ENCODE peak calls at places on chromosomes 11 and 22, in nine cellular contexts. C, A, D, P, G, Q, V, U and O are unnamed samples.
A peak's percentile ranks its signal among the peaks of the same experiment; 100 is the strongest.

GRCh38 chr11:120214581-120214980 is 3.7 kb downstream of the OAF start:
- DNase-seq in P (no peak), D (no peak), G (no peak), U (no peak), C (no peak), V (no peak), Q (no peak), A (no peak), O (no peak)

GRCh38 chr11:14258177-14258935 is 100.6 kb downstream of the RRAS2 start:
- DNase-seq in G (no peak), A (peak; percentile 65), D (peak; percentile 75), Q (no peak), C (no peak), U (no peak), P (no peak), V (peak; percentile 65), O (no peak)

GRCh38 chr11:10092426-10092825 is 201.6 kb downstream of the SBF2 start:
- DNase-seq in Q (no peak), U (no peak), A (no peak), P (no peak), V (no peak), G (no peak), D (no peak), C (no peak), O (no peak)

GRCh38 chr11:134764966-134765365 is 352.9 kb upstream of the B3GAT1 start:
- DNase-seq in G (no peak), P (no peak), Q (no peak), A (no peak), C (no peak), D (no peak), V (no peak), U (no peak), O (peak; percentile 28)

GRCh38 chr11:17387811-17388210 is 648 bp downstream of the KCNJ11 start:
- DNase-seq in G (no peak), C (no peak), P (no peak), U (no peak), A (no peak), D (no peak), Q (no peak), V (no peak), O (no peak)

GRCh38 chr11:120883404-120884135 is 140.3 kb upstream of the TBCEL start:
- DNase-seq in D (peak; percentile 54), U (no peak), G (no peak), C (peak; percentile 28), A (no peak), V (no peak), P (no peak), Q (no peak), O (peak; percentile 70)

GRCh38 chr22:23498811-23499798 is 81.0 kb downstream of the IGLL1 start:
- DNase-seq in V (no peak), P (no peak), A (no peak), U (no peak), D (no peak), G (no peak), C (no peak), Q (no peak), O (no peak)

GRCh38 chr11:14312736-14313438 is 46.1 kb downstream of the RRAS2 start:
- DNase-seq in V (no peak), Q (no peak), P (no peak), U (no peak), C (no peak), G (no peak), D (peak; percentile 91), A (no peak), O (no peak)

GRCh38 chr11:118612378-118612777 is 5.0 kb downstream of the PHLDB1 start:
- DNase-seq in P (no peak), D (peak; percentile 23), V (no peak), Q (no peak), U (no peak), C (no peak), G (no peak), A (no peak), O (no peak)

GRCh38 chr11:117172678-117173421 is 5.7 kb upstream of the SIDT2 start:
- DNase-seq in U (no peak), D (no peak), V (no peak), A (no peak), P (no peak), Q (no peak), G (no peak), C (no peak), O (no peak)

GRCh38 chr11:87304350-87304749 is 266.6 kb downstream of the TMEM135 start:
- DNase-seq in U (no peak), D (no peak), G (no peak), C (no peak), Q (no peak), P (no peak), V (no peak), A (no peak), O (no peak)

GRCh38 chr22:26416670-26417270 is 12.3 kb upstream of the ASPHD2 start:
- DNase-seq in G (no peak), V (no peak), P (no peak), C (no peak), U (no peak), Q (no peak), A (no peak), D (peak; percentile 73), O (no peak)

GRCh38 chr22:45994516-45995404 is 17.8 kb upstream of the WNT7B start:
- DNase-seq in G (peak; percentile 72), P (peak; percentile 80), A (no peak), C (peak; percentile 86), D (peak; percentile 44), V (peak; percentile 88), U (peak; percentile 69), Q (peak; percentile 65), O (peak; percentile 86)

GRCh38 chr11:73200256-73200655 is 17.8 kb upstream of the P2RY2 start:
- DNase-seq in D (no peak), A (no peak), G (no peak), P (no peak), C (no peak), Q (no peak), U (no peak), V (no peak), O (no peak)

GRCh38 chr22:46386312-46386711 is 50.8 kb downstream of the TRMU start:
- DNase-seq in D (no peak), G (no peak), C (no peak), Q (no peak), U (no peak), V (no peak), A (no peak), P (no peak), O (no peak)

GRCh38 chr11:114738954-114739353 is 60.6 kb downstream of the NXPE2 start:
- DNase-seq in P (no peak), V (peak; percentile 61), C (no peak), A (peak; percentile 27), U (peak; percentile 2), D (peak; percentile 49), G (peak; percentile 30), Q (peak; percentile 2), O (no peak)

GRCh38 chr11:1746516-1746931 is 3.9 kb downstream of the IFITM10 start:
- DNase-seq in V (peak; percentile 28), D (no peak), G (no peak), P (no peak), A (no peak), U (no peak), C (no peak), Q (no peak), O (no peak)

GRCh38 chr11:17415523-17416104 is 27.2 kb upstream of the KCNJ11 start:
- DNase-seq in C (no peak), P (no peak), Q (no peak), G (no peak), U (no peak), V (no peak), D (no peak), A (no peak), O (no peak)

DNA sequence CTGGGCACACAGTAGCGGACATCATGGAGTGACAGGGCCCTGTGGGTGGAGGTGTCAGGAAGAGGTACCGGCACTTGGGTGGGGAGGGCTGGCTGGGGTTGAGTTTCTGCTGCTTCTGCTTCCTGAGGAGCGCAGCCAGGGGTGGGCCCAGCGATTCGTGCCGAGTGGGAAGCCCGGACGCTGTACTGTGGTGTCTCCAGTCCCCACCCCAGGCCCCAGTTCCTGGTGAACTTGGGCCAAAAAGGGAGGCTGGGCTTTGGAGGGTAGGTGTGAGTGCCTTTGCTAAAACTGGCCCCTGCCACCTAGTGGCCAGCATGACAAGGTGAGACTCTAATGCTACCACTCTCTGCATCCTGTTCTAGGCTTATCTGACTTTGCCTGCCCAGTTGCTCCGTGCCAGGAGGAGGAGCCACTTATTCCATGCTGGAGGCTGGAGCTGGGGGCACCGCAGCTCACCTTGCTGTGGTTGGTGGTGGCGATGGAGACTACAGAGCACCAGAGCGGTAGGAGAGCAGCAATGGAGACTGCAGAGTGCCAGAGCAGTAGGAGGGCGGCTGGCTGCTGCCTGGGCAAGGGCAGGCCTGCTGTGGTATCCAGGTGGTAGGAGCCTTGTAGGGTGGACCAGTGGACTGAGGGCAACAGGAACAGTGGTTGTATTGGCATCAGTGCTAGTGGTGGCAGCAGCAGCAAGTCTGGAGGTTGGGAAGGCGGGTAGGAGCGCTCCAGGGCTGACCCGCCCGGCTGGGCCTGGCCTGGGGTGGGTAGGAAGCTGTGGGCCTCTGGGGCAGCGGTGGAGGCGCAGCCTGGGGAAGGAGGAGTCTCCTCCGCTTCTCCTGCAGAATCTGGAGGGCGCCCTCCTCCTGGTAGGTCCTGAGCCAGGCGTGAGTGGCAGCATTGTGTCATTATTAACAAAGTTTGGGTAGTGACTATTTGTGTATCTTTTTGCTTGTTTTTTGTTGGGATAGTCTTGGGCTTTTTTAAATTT is 2.2 kb upstream of the RFPL2 start:
- DNase-seq in D (no peak), A (peak; percentile 41), V (peak; percentile 51), U (peak; percentile 28), G (no peak), Q (peak; percentile 28), P (no peak), C (no peak), O (no peak)
- H3K4me1 ChIP-seq in D (no peaks in the 10 kb centered on the region), A (peaks cover 26% of the 10 kb centered on the region), V (peaks cover 4% of the 10 kb centered on the region), U (peaks cover 28% of the 10 kb centered on the region), G (no peaks in the 10 kb centered on the region), Q (peaks cover 12% of the 10 kb centered on the region), P (no peaks in the 10 kb centered on the region), C (no peaks in the 10 kb centered on the region), O (no peaks in the 10 kb centered on the region)

GRCh38 chr11:68524213-68524612 is 63.7 kb downstream of the PPP6R3 start:
- DNase-seq in G (no peak), D (no peak), C (no peak), V (no peak), U (no peak), P (no peak), A (no peak), Q (no peak), O (no peak)
- H3K4me1 ChIP-seq in G (no peaks in the 10 kb centered on the region), D (no peaks in the 10 kb centered on the region), C (no peaks in the 10 kb centered on the region), V (peaks cover 16% of the 10 kb centered on the region), U (peaks cover 47% of the 10 kb centered on the region), P (peaks cover 19% of the 10 kb centered on the region), A (no peaks in the 10 kb centered on the region), Q (peaks cover 29% of the 10 kb centered on the region), O (peaks cover 50% of the 10 kb centered on the region)

DNA sequence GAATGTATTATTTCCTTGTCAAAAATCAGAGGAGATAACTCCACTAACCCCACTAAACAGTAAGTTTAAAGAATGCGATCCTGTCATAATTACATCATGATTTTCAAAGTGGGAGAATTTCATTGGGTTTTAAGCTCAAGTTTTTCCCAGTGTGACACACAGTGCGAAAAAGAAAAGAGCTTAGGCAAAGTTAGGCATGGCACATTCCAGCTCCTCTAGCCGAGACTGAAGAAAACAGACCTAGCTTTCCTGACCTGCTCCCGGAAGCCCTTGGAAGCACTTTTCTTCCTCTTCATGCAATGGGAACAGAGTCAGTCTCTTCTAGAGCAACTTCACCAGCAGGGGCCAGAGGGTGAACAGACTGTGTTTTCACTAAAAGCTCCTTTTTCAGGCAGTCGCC is 76.6 kb upstream of the AKIP1 start:
- DNase-seq in G (no peak), C (no peak), P (no peak), A (no peak), Q (no peak), U (no peak), V (no peak), D (no peak), O (no peak)
- H3K4me1 ChIP-seq in G (peaks cover 23% of the 10 kb centered on the region), C (no peaks in the 10 kb centered on the region), P (peaks cover 13% of the 10 kb centered on the region), A (peaks cover 9% of the 10 kb centered on the region), Q (no peaks in the 10 kb centered on the region), U (no peaks in the 10 kb centered on the region), V (no peaks in the 10 kb centered on the region), D (peaks cover 36% of the 10 kb centered on the region), O (no peaks in the 10 kb centered on the region)

GRCh38 chr11:36456136-36456535 is 53.9 kb downstream of the TRAF6 start:
- DNase-seq in C (no peak), G (no peak), U (no peak), D (no peak), P (no peak), V (no peak), A (no peak), Q (no peak), O (no peak)
- H3K4me1 ChIP-seq in C (no peaks in the 10 kb centered on the region), G (peaks cover 13% of the 10 kb centered on the region), U (peaks cover 30% of the 10 kb centered on the region), D (peaks cover 34% of the 10 kb centered on the region), P (peaks cover 12% of the 10 kb centered on the region), V (peaks cover 6% of the 10 kb centered on the region), A (peaks cover 23% of the 10 kb centered on the region), Q (peaks cover 21% of the 10 kb centered on the region), O (peaks cover 41% of the 10 kb centered on the region)